ENCODE peak calls at places on chromosomes 12 and 14, in nine cellular contexts. One of them, this sample, is unnamed.

GRCh38 chr12:67534671-67535070 is 113.9 kb upstream of the DYRK2 start:
- DNase-seq in CD8-positive, alpha-beta T cell: no peak
- DNase-seq in Peyer's patch: no peak
- DNase-seq in spleen: no peak
- DNase-seq in CD4-positive, CD25-positive, alpha-beta regulatory T cell: no peak
- DNase-seq in fibroblast of lung: peak
- DNase-seq in tibial artery: no peak
- DNase-seq in pancreas: no peak
- DNase-seq in endothelial cell of umbilical vein: no peak
- DNase-seq in this sample: no peak

GRCh38 chr12:112906712-112907414 is at the start of gene OAS1:
- DNase-seq in CD8-positive, alpha-beta T cell: no peak
- DNase-seq in spleen: no peak
- DNase-seq in fibroblast of lung: peak
- DNase-seq in tibial artery: peak
- DNase-seq in CD4-positive, CD25-positive, alpha-beta regulatory T cell: peak
- DNase-seq in endothelial cell of umbilical vein: peak
- DNase-seq in Peyer's patch: no peak
- DNase-seq in pancreas: no peak
- DNase-seq in this sample: no peak

GRCh38 chr12:51320695-51321320 is 3.2 kb downstream of the BIN2 start:
- DNase-seq in tibial artery: no peak
- DNase-seq in fibroblast of lung: no peak
- DNase-seq in CD8-positive, alpha-beta T cell: no peak
- DNase-seq in spleen: no peak
- DNase-seq in endothelial cell of umbilical vein: no peak
- DNase-seq in pancreas: no peak
- DNase-seq in CD4-positive, CD25-positive, alpha-beta regulatory T cell: no peak
- DNase-seq in Peyer's patch: no peak
- DNase-seq in this sample: no peak

GRCh38 chr14:71582705-71583104 is 349.5 kb upstream of the RGS6 start:
- DNase-seq in fibroblast of lung: peak
- DNase-seq in CD4-positive, CD25-positive, alpha-beta regulatory T cell: no peak
- DNase-seq in tibial artery: no peak
- DNase-seq in pancreas: no peak
- DNase-seq in endothelial cell of umbilical vein: no peak
- DNase-seq in spleen: no peak
- DNase-seq in CD8-positive, alpha-beta T cell: no peak
- DNase-seq in Peyer's patch: no peak
- DNase-seq in this sample: no peak

GRCh38 chr14:39276579-39277114 is 42.9 kb downstream of the MIA2 start:
- DNase-seq in endothelial cell of umbilical vein: no peak
- DNase-seq in fibroblast of lung: no peak
- DNase-seq in Peyer's patch: no peak
- DNase-seq in spleen: no peak
- DNase-seq in CD4-positive, CD25-positive, alpha-beta regulatory T cell: no peak
- DNase-seq in tibial artery: no peak
- DNase-seq in pancreas: no peak
- DNase-seq in CD8-positive, alpha-beta T cell: no peak
- DNase-seq in this sample: no peak

GRCh38 chr14:75440733-75441474 is 13.1 kb downstream of the JDP2 start:
- DNase-seq in CD4-positive, CD25-positive, alpha-beta regulatory T cell: no peak
- DNase-seq in CD8-positive, alpha-beta T cell: no peak
- DNase-seq in tibial artery: peak
- DNase-seq in spleen: no peak
- DNase-seq in fibroblast of lung: peak
- DNase-seq in endothelial cell of umbilical vein: no peak
- DNase-seq in pancreas: peak
- DNase-seq in Peyer's patch: no peak
- DNase-seq in this sample: no peak

GRCh38 chr12:10001141-10001778 is 2.3 kb upstream of the CLEC1B start:
- DNase-seq in pancreas: no peak
- DNase-seq in CD8-positive, alpha-beta T cell: no peak
- DNase-seq in CD4-positive, CD25-positive, alpha-beta regulatory T cell: no peak
- DNase-seq in endothelial cell of umbilical vein: no peak
- DNase-seq in fibroblast of lung: no peak
- DNase-seq in tibial artery: no peak
- DNase-seq in spleen: no peak
- DNase-seq in Peyer's patch: no peak
- DNase-seq in this sample: no peak

GRCh38 chr14:95328876-95329503 is 9.3 kb upstream of the CLMN start:
- DNase-seq in CD4-positive, CD25-positive, alpha-beta regulatory T cell: no peak
- DNase-seq in fibroblast of lung: no peak
- DNase-seq in tibial artery: no peak
- DNase-seq in endothelial cell of umbilical vein: no peak
- DNase-seq in spleen: no peak
- DNase-seq in CD8-positive, alpha-beta T cell: no peak
- DNase-seq in Peyer's patch: no peak
- DNase-seq in pancreas: no peak
- DNase-seq in this sample: no peak

GRCh38 chr12:15701721-15702156 is 87.4 kb downstream of the EPS8 start:
- DNase-seq in pancreas: no peak
- DNase-seq in endothelial cell of umbilical vein: peak
- DNase-seq in Peyer's patch: no peak
- DNase-seq in fibroblast of lung: peak
- DNase-seq in CD8-positive, alpha-beta T cell: no peak
- DNase-seq in spleen: no peak
- DNase-seq in tibial artery: no peak
- DNase-seq in CD4-positive, CD25-positive, alpha-beta regulatory T cell: no peak
- DNase-seq in this sample: no peak

GRCh38 chr12:7512528-7512927 is 9.0 kb upstream of the CD163 start:
- DNase-seq in CD8-positive, alpha-beta T cell: no peak
- DNase-seq in Peyer's patch: no peak
- DNase-seq in endothelial cell of umbilical vein: no peak
- DNase-seq in CD4-positive, CD25-positive, alpha-beta regulatory T cell: no peak
- DNase-seq in tibial artery: peak
- DNase-seq in spleen: peak
- DNase-seq in fibroblast of lung: peak
- DNase-seq in pancreas: no peak
- DNase-seq in this sample: no peak

GRCh38 chr14:95500201-95500681 is 16.2 kb downstream of the SYNE3 start:
- DNase-seq in CD4-positive, CD25-positive, alpha-beta regulatory T cell: no peak
- DNase-seq in fibroblast of lung: no peak
- DNase-seq in Peyer's patch: peak
- DNase-seq in CD8-positive, alpha-beta T cell: no peak
- DNase-seq in pancreas: no peak
- DNase-seq in endothelial cell of umbilical vein: no peak
- DNase-seq in spleen: peak
- DNase-seq in tibial artery: peak
- DNase-seq in this sample: no peak

GRCh38 chr12:124543052-124543590 is 24.3 kb downstream of the NCOR2 start:
- DNase-seq in CD4-positive, CD25-positive, alpha-beta regulatory T cell: peak
- DNase-seq in Peyer's patch: no peak
- DNase-seq in endothelial cell of umbilical vein: no peak
- DNase-seq in pancreas: no peak
- DNase-seq in tibial artery: no peak
- DNase-seq in spleen: peak
- DNase-seq in CD8-positive, alpha-beta T cell: no peak
- DNase-seq in fibroblast of lung: no peak
- DNase-seq in this sample: peak

GRCh38 chr14:74804219-74804825 is 41.2 kb downstream of the YLPM1 start:
- DNase-seq in endothelial cell of umbilical vein: peak
- DNase-seq in spleen: no peak
- DNase-seq in CD8-positive, alpha-beta T cell: no peak
- DNase-seq in CD4-positive, CD25-positive, alpha-beta regulatory T cell: peak
- DNase-seq in tibial artery: no peak
- DNase-seq in fibroblast of lung: peak
- DNase-seq in Peyer's patch: no peak
- DNase-seq in pancreas: no peak
- DNase-seq in this sample: no peak

GRCh38 chr12:53166837-53167236 is 13.7 kb upstream of the ZNF740 start:
- DNase-seq in Peyer's patch: no peak
- DNase-seq in tibial artery: no peak
- DNase-seq in pancreas: no peak
- DNase-seq in spleen: no peak
- DNase-seq in CD8-positive, alpha-beta T cell: no peak
- DNase-seq in fibroblast of lung: no peak
- DNase-seq in CD4-positive, CD25-positive, alpha-beta regulatory T cell: no peak
- DNase-seq in endothelial cell of umbilical vein: no peak
- DNase-seq in this sample: no peak

GRCh38 chr12:89552376-89552775 is 26.5 kb upstream of the POC1B start:
- DNase-seq in tibial artery: no peak
- DNase-seq in endothelial cell of umbilical vein: peak
- DNase-seq in spleen: no peak
- DNase-seq in CD8-positive, alpha-beta T cell: no peak
- DNase-seq in fibroblast of lung: no peak
- DNase-seq in pancreas: no peak
- DNase-seq in Peyer's patch: no peak
- DNase-seq in CD4-positive, CD25-positive, alpha-beta regulatory T cell: no peak
- DNase-seq in this sample: no peak

GRCh38 chr12:57011438-57012424 is 4.6 kb downstream of the TAC3 start:
- DNase-seq in Peyer's patch: peak
- DNase-seq in tibial artery: no peak
- DNase-seq in endothelial cell of umbilical vein: no peak
- DNase-seq in pancreas: no peak
- DNase-seq in fibroblast of lung: no peak
- DNase-seq in spleen: no peak
- DNase-seq in CD4-positive, CD25-positive, alpha-beta regulatory T cell: no peak
- DNase-seq in CD8-positive, alpha-beta T cell: no peak
- DNase-seq in this sample: no peak

GRCh38 chr12:28209782-28210181 is 19.5 kb downstream of the CCDC91 start:
- DNase-seq in fibroblast of lung: peak
- DNase-seq in tibial artery: no peak
- DNase-seq in Peyer's patch: no peak
- DNase-seq in spleen: no peak
- DNase-seq in pancreas: no peak
- DNase-seq in CD4-positive, CD25-positive, alpha-beta regulatory T cell: no peak
- DNase-seq in endothelial cell of umbilical vein: no peak
- DNase-seq in CD8-positive, alpha-beta T cell: no peak
- DNase-seq in this sample: no peak

GRCh38 chr12:96510306-96510764 is 21.0 kb downstream of the CFAP54 start:
- DNase-seq in endothelial cell of umbilical vein: peak
- DNase-seq in pancreas: no peak
- DNase-seq in tibial artery: no peak
- DNase-seq in spleen: no peak
- DNase-seq in Peyer's patch: no peak
- DNase-seq in CD8-positive, alpha-beta T cell: no peak
- DNase-seq in CD4-positive, CD25-positive, alpha-beta regulatory T cell: no peak
- DNase-seq in fibroblast of lung: no peak
- DNase-seq in this sample: no peak

GRCh38 chr12:63163542-63163941 is 12.5 kb upstream of the AVPR1A start:
- DNase-seq in endothelial cell of umbilical vein: no peak
- DNase-seq in tibial artery: no peak
- DNase-seq in fibroblast of lung: no peak
- DNase-seq in CD4-positive, CD25-positive, alpha-beta regulatory T cell: no peak
- DNase-seq in Peyer's patch: no peak
- DNase-seq in CD8-positive, alpha-beta T cell: no peak
- DNase-seq in pancreas: no peak
- DNase-seq in spleen: no peak
- DNase-seq in this sample: no peak

GRCh38 chr12:121261397-121261796 is 35.1 kb downstream of the CAMKK2 start:
- DNase-seq in pancreas: no peak
- DNase-seq in Peyer's patch: no peak
- DNase-seq in tibial artery: no peak
- DNase-seq in fibroblast of lung: no peak
- DNase-seq in endothelial cell of umbilical vein: no peak
- DNase-seq in spleen: no peak
- DNase-seq in CD8-positive, alpha-beta T cell: no peak
- DNase-seq in CD4-positive, CD25-positive, alpha-beta regulatory T cell: no peak
- DNase-seq in this sample: no peak
- H3K27ac ChIP-seq in pancreas: no peak
- H3K27ac ChIP-seq in Peyer's patch: no peak
- H3K27ac ChIP-seq in tibial artery: no peak
- H3K27ac ChIP-seq in fibroblast of lung: no peak
- H3K27ac ChIP-seq in endothelial cell of umbilical vein: no peak
- H3K27ac ChIP-seq in spleen: no peak
- H3K27ac ChIP-seq in CD8-positive, alpha-beta T cell: no peak
- H3K27ac ChIP-seq in CD4-positive, CD25-positive, alpha-beta regulatory T cell: no peak
- H3K27ac ChIP-seq in this sample: no peak

DNA sequence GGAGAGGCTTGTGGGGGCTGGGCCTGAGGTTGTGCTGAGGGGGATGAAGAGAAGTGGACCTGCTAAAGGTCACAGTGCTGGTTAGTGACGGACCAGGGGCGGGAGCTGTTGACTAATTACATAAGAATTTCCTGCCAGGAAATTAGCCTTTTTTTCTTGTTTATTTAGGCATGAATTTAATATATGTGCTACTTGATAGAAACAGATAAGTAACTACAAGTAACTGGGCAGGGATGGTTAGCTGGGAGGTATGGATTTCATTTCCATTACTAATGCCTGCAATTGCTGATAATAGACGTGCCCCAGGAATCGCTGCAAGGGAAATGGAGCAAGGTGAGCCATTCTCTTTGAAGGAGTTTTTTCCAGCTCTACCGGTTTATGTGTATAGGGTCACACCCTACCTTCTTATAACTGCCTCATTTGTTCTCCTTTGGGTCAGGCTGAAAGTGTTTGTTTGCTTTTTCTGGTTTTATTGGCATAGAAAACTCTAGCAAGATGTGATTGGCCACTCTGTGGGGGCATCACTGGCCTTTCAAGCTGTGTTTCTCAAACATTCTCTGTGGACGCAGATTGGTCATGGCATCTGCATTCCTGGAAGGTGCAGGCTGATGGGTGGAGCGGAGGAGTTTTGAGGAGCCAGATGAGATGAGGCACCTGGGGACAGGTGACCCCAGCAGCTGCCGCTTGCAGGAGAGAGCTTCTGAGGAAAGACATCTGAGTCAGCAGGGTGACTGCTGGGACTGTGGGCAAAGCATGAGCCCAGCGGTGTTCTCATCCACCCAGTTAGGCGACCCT is 19.0 kb upstream of the GPRC5A start:
- DNase-seq in CD4-positive, CD25-positive, alpha-beta regulatory T cell: no peak
- DNase-seq in CD8-positive, alpha-beta T cell: no peak
- DNase-seq in tibial artery: no peak
- DNase-seq in pancreas: no peak
- DNase-seq in fibroblast of lung: peak
- DNase-seq in spleen: no peak
- DNase-seq in endothelial cell of umbilical vein: peak
- DNase-seq in Peyer's patch: peak
- DNase-seq in this sample: no peak
- H3K27ac ChIP-seq in CD4-positive, CD25-positive, alpha-beta regulatory T cell: no peak
- H3K27ac ChIP-seq in CD8-positive, alpha-beta T cell: no peak
- H3K27ac ChIP-seq in tibial artery: no peak
- H3K27ac ChIP-seq in pancreas: no peak
- H3K27ac ChIP-seq in fibroblast of lung: peak
- H3K27ac ChIP-seq in spleen: no peak
- H3K27ac ChIP-seq in endothelial cell of umbilical vein: peak
- H3K27ac ChIP-seq in Peyer's patch: no peak
- H3K27ac ChIP-seq in this sample: no peak

DNA sequence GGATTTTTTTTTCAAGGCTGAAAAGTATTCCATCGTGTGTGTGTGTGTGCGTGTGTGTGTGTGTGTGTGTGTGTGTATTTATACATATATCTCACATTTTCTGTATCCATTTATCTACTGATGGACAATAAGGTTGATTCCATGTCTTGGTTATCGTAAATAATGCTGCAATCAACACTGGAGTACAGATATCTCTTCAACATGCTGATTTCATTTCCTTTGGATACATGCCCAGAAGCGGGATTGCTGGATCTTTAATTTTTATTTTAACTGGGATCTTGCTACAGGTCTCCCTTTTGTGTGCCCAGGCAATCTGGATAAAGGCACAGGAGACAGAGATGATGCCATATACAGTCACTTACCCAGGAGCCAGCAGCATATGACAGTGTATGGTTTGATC is 338.1 kb downstream of the SOX5 start:
- DNase-seq in endothelial cell of umbilical vein: peak
- DNase-seq in pancreas: no peak
- DNase-seq in Peyer's patch: no peak
- DNase-seq in fibroblast of lung: peak
- DNase-seq in spleen: no peak
- DNase-seq in CD8-positive, alpha-beta T cell: no peak
- DNase-seq in tibial artery: no peak
- DNase-seq in CD4-positive, CD25-positive, alpha-beta regulatory T cell: no peak
- DNase-seq in this sample: no peak
- H3K27ac ChIP-seq in endothelial cell of umbilical vein: no peak
- H3K27ac ChIP-seq in pancreas: no peak
- H3K27ac ChIP-seq in Peyer's patch: no peak
- H3K27ac ChIP-seq in fibroblast of lung: no peak
- H3K27ac ChIP-seq in spleen: no peak
- H3K27ac ChIP-seq in CD8-positive, alpha-beta T cell: no peak
- H3K27ac ChIP-seq in tibial artery: no peak
- H3K27ac ChIP-seq in CD4-positive, CD25-positive, alpha-beta regulatory T cell: no peak
- H3K27ac ChIP-seq in this sample: no peak

GRCh38 chr12:71661977-71662522 is 1.6 kb downstream of the ZFC3H1 start:
- DNase-seq in tibial artery: no peak
- DNase-seq in Peyer's patch: no peak
- DNase-seq in endothelial cell of umbilical vein: peak
- DNase-seq in fibroblast of lung: peak
- DNase-seq in pancreas: no peak
- DNase-seq in spleen: no peak
- DNase-seq in CD4-positive, CD25-positive, alpha-beta regulatory T cell: no peak
- DNase-seq in CD8-positive, alpha-beta T cell: no peak
- DNase-seq in this sample: no peak
- H3K27ac ChIP-seq in tibial artery: no peak
- H3K27ac ChIP-seq in Peyer's patch: no peak
- H3K27ac ChIP-seq in endothelial cell of umbilical vein: peak
- H3K27ac ChIP-seq in fibroblast of lung: peak
- H3K27ac ChIP-seq in pancreas: no peak
- H3K27ac ChIP-seq in spleen: peak
- H3K27ac ChIP-seq in CD4-positive, CD25-positive, alpha-beta regulatory T cell: peak
- H3K27ac ChIP-seq in CD8-positive, alpha-beta T cell: peak
- H3K27ac ChIP-seq in this sample: peak

This sample was measured in naive thymus-derived CD4-positive, alpha-beta T cell.